ENCODE peak calls at places on chromosomes 4 and X, in four cellular contexts. One of them, this sample, is unnamed.

GRCh38 chrX:107226766-107227165 is 20.4 kb downstream of the DNAAF6 start:
- DNase-seq in HepG2: no peak
- DNase-seq in HCT116: no peak
- DNase-seq in K562: no peak
- DNase-seq in this sample: no peak

GRCh38 chr4:75002381-75002780 is 69.5 kb downstream of the PARM1 start:
- DNase-seq in HepG2: no peak
- DNase-seq in K562: no peak
- DNase-seq in HCT116: no peak
- DNase-seq in this sample: no peak

GRCh38 chrX:134669378-134670098 is 11.3 kb upstream of the PLAC1 start:
- DNase-seq in K562: no peak
- DNase-seq in HCT116: no peak
- DNase-seq in HepG2: no peak
- DNase-seq in this sample: no peak

GRCh38 chr4:115229873-115230272 is 116.5 kb upstream of the NDST4 start:
- DNase-seq in HepG2: no peak
- DNase-seq in HCT116: no peak
- DNase-seq in K562: no peak
- DNase-seq in this sample: no peak

GRCh38 chr4:121842862-121843261 is 19.2 kb upstream of the CCNA2 start:
- DNase-seq in K562: no peak
- DNase-seq in HCT116: no peak
- DNase-seq in HepG2: no peak
- DNase-seq in this sample: no peak

GRCh38 chrX:153645921-153646481 is 1.0 kb upstream of the DUSP9 start:
- DNase-seq in HepG2: peak; percentile 79
- DNase-seq in K562: no peak
- DNase-seq in HCT116: no peak
- DNase-seq in this sample: no peak

GRCh38 chrX:103157511-103158316 is 57.2 kb upstream of the BEX4 start:
- DNase-seq in HCT116: no peak
- DNase-seq in HepG2: peak; percentile 6
- DNase-seq in K562: peak; percentile 29
- DNase-seq in this sample: peak; percentile 46

GRCh38 chr4:146338512-146338911 is 124.2 kb downstream of the REELD1 start:
- DNase-seq in HepG2: no peak
- DNase-seq in K562: no peak
- DNase-seq in HCT116: no peak
- DNase-seq in this sample: no peak

GRCh38 chr4:853416-853781 is 27.5 kb upstream of the CPLX1 start:
- DNase-seq in HCT116: no peak
- DNase-seq in K562: no peak
- DNase-seq in HepG2: no peak
- DNase-seq in this sample: no peak

DNA sequence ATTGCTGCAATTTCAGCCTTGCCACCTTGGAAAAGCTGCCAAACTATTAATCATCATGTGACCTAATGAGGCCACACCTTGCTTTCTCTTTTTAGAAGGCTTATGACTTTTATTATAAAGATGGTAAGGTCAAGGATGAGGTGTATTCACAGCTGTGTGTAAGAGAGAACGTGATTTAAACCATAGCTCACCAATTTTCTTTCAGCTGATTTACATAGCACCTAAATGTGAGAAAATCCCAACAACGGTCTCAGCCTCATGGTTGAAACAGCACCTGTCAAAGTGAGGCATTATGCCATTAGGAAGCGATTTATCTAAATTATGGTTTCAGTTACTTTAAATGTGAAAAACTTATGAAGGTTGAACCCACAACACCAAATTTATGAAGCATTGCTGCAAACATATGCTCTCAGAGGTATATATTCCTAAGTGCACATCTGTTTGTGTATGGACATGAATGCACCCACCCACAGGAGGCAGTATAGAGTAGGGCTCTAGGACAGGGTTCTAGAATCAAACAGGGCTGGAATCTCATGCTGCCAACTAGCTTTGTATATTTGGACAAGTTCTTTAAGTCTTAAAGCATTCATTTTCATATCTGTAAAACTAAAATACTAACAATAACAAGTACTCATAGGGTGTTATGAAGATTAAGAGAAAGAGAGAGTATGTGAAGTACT is 40.7 kb downstream of the ANXA3 start:
- DNase-seq in K562: peak; percentile 70
- DNase-seq in HepG2: no peak
- DNase-seq in HCT116: no peak
- DNase-seq in this sample: no peak
- TF ChIP-seq TCF7L2 in K562: no peak
- TF ChIP-seq TCF7L2 in HepG2: no peak
- TF ChIP-seq TCF7L2 in HCT116: no peak
- TF ChIP-seq TCF7L2 in this sample: no peak

DNA sequence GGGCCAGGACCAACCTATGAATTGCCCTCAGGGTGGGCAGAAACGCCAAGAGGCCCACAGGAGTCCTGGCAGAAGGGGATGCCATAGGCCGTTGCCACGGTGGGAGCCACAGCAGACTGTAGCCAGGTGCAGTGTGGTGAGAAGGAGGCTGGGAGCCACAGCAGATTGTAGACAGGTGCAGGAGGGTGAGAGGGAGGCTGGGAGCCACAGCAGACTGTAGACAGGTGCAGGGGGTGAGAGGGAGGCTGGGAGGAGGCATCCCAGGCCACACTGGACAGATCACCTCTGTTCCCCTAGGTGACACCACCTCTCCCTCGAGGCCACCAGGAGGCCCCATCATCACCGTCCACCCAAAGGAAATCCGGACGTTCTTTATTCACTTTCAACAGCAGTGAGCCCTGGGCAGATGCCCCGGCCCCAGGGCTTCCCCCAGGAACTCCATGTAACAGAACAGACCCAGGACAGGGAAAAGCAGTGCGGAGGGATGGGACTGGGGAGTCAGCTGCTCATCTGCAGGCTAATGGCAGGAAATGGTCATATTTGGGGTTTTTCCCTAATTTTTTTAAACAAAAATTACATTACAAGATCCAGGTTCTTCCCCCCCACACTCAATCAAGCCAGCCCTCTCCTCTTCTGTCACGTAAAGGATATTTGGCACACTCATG is 19.5 kb upstream of the MRFAP1 start:
- DNase-seq in HepG2: peak; percentile 20
- DNase-seq in HCT116: no peak
- DNase-seq in K562: peak; percentile 46
- DNase-seq in this sample: no peak
- TF ChIP-seq CTCF in HepG2: peak; percentile 46
- TF ChIP-seq CTCF in HCT116: no peak
- TF ChIP-seq CTCF in K562: peak; percentile 33
- TF ChIP-seq CTCF in this sample: no peak

DNA sequence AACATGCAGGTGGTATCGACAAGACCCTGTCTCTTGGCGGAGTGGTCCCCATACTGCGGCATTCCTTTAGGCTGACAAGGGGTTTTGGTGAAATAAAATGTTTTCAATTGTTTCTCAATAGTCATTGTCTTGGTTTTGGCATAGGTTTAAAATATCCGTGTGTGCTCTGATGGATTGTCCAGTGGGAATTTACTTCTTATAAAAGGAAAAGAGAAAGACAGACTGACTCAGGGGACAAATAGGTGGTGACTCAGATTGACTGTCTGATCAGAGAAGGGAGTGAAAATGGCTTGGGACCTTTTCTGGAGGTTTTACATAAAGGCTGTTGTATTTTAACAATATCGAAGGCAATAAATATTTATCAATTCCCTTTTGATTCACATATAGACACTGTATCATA is 129.8 kb downstream of the SORBS2 start:
- DNase-seq in HCT116: no peak
- DNase-seq in HepG2: no peak
- DNase-seq in K562: no peak
- DNase-seq in this sample: no peak
- TF ChIP-seq TCF7L2 in HCT116: no peak
- TF ChIP-seq TCF7L2 in HepG2: no peak
- TF ChIP-seq TCF7L2 in K562: no peak
- TF ChIP-seq TCF7L2 in this sample: no peak

GRCh38 chr4:97910005-97910404 is 233.3 kb downstream of the STPG2 start:
- DNase-seq in K562: no peak
- DNase-seq in HepG2: no peak
- DNase-seq in HCT116: peak; percentile 10
- DNase-seq in this sample: no peak
- TF ChIP-seq CTCF in K562: no peak
- TF ChIP-seq CTCF in HepG2: no peak
- TF ChIP-seq CTCF in HCT116: peak; percentile 53
- TF ChIP-seq CTCF in this sample: no peak